ENCODE peak calls at places on chromosome 10, in seven cellular contexts. One of them, this sample, is unnamed.
A peak's percentile ranks its signal among the peaks of the same experiment; 100 is the strongest.

GRCh38 chr10:131311661-131312260 is at the start of gene TCERG1L:
- DNase-seq in CD8-positive, alpha-beta T cell: no peak
- DNase-seq in fibroblast of lung: no peak
- DNase-seq in A549: no peak
- DNase-seq in PC-3: no peak
- DNase-seq in small intestine: no peak
- DNase-seq in ovary: peak; percentile 35
- DNase-seq in this sample: no peak

GRCh38 chr10:114019226-114019625 is 24.4 kb upstream of the ADRB1 start:
- DNase-seq in ovary: no peak
- DNase-seq in small intestine: no peak
- DNase-seq in CD8-positive, alpha-beta T cell: no peak
- DNase-seq in A549: no peak
- DNase-seq in PC-3: no peak
- DNase-seq in fibroblast of lung: no peak
- DNase-seq in this sample: no peak

GRCh38 chr10:34384363-34384762 is 430.7 kb downstream of the PARD3 start:
- DNase-seq in PC-3: no peak
- DNase-seq in CD8-positive, alpha-beta T cell: no peak
- DNase-seq in A549: no peak
- DNase-seq in small intestine: no peak
- DNase-seq in ovary: no peak
- DNase-seq in fibroblast of lung: no peak
- DNase-seq in this sample: no peak

GRCh38 chr10:1358860-1359598 is 302.8 kb downstream of the WDR37 start:
- DNase-seq in ovary: no peak
- DNase-seq in A549: no peak
- DNase-seq in fibroblast of lung: no peak
- DNase-seq in CD8-positive, alpha-beta T cell: no peak
- DNase-seq in small intestine: no peak
- DNase-seq in PC-3: no peak
- DNase-seq in this sample: no peak

GRCh38 chr10:71749396-71749795 is 23.9 kb downstream of the VSIR start:
- DNase-seq in A549: no peak
- DNase-seq in PC-3: no peak
- DNase-seq in ovary: no peak
- DNase-seq in CD8-positive, alpha-beta T cell: no peak
- DNase-seq in small intestine: no peak
- DNase-seq in fibroblast of lung: no peak
- DNase-seq in this sample: no peak

GRCh38 chr10:71067098-71067760 is 145.1 kb upstream of the UNC5B start:
- DNase-seq in ovary: no peak
- DNase-seq in CD8-positive, alpha-beta T cell: no peak
- DNase-seq in A549: no peak
- DNase-seq in PC-3: no peak
- DNase-seq in small intestine: no peak
- DNase-seq in fibroblast of lung: no peak
- DNase-seq in this sample: no peak

GRCh38 chr10:79178614-79179403 is 110.0 kb downstream of the ZMIZ1 start:
- DNase-seq in small intestine: no peak
- DNase-seq in ovary: peak; percentile 79
- DNase-seq in fibroblast of lung: peak; percentile 71
- DNase-seq in A549: no peak
- DNase-seq in CD8-positive, alpha-beta T cell: no peak
- DNase-seq in PC-3: no peak
- DNase-seq in this sample: no peak

GRCh38 chr10:86583983-86584382 is 62.4 kb upstream of the WAPL start:
- DNase-seq in CD8-positive, alpha-beta T cell: no peak
- DNase-seq in A549: peak; percentile 31
- DNase-seq in PC-3: peak; percentile 15
- DNase-seq in small intestine: no peak
- DNase-seq in ovary: no peak
- DNase-seq in fibroblast of lung: no peak
- DNase-seq in this sample: no peak

GRCh38 chr10:80137031-80137712 is 4.6 kb downstream of the PLAC9 start:
- DNase-seq in CD8-positive, alpha-beta T cell: no peak
- DNase-seq in A549: no peak
- DNase-seq in ovary: no peak
- DNase-seq in PC-3: no peak
- DNase-seq in fibroblast of lung: peak; percentile 86
- DNase-seq in small intestine: no peak
- DNase-seq in this sample: no peak

GRCh38 chr10:5575482-5576153 is 50.9 kb downstream of the CALML3 start:
- DNase-seq in small intestine: no peak
- DNase-seq in CD8-positive, alpha-beta T cell: no peak
- DNase-seq in PC-3: peak; percentile 52
- DNase-seq in fibroblast of lung: peak; percentile 57
- DNase-seq in ovary: peak; percentile 67
- DNase-seq in A549: no peak
- DNase-seq in this sample: no peak

GRCh38 chr10:123149162-123149567 is 1.2 kb downstream of the HMX2 start:
- DNase-seq in ovary: no peak
- DNase-seq in fibroblast of lung: no peak
- DNase-seq in CD8-positive, alpha-beta T cell: no peak
- DNase-seq in A549: no peak
- DNase-seq in PC-3: no peak
- DNase-seq in small intestine: no peak
- DNase-seq in this sample: no peak

GRCh38 chr10:118666350-118666749 is 70.9 kb upstream of the PRLHR start:
- DNase-seq in ovary: no peak
- DNase-seq in small intestine: no peak
- DNase-seq in CD8-positive, alpha-beta T cell: no peak
- DNase-seq in PC-3: no peak
- DNase-seq in A549: no peak
- DNase-seq in fibroblast of lung: no peak
- DNase-seq in this sample: no peak

GRCh38 chr10:81514811-81515210 is 360.2 kb upstream of the NRG3 start:
- DNase-seq in small intestine: no peak
- DNase-seq in A549: no peak
- DNase-seq in ovary: no peak
- DNase-seq in CD8-positive, alpha-beta T cell: no peak
- DNase-seq in fibroblast of lung: no peak
- DNase-seq in PC-3: no peak
- DNase-seq in this sample: no peak

GRCh38 chr10:129963076-129963830 is 821 bp downstream of the EBF3 start:
- DNase-seq in A549: no peak
- DNase-seq in PC-3: no peak
- DNase-seq in ovary: no peak
- DNase-seq in CD8-positive, alpha-beta T cell: no peak
- DNase-seq in small intestine: peak; percentile 7
- DNase-seq in fibroblast of lung: no peak
- DNase-seq in this sample: no peak

GRCh38 chr10:48625013-48625412 is 20.1 kb upstream of the ARHGAP22 start:
- DNase-seq in ovary: no peak
- DNase-seq in A549: no peak
- DNase-seq in small intestine: no peak
- DNase-seq in PC-3: no peak
- DNase-seq in CD8-positive, alpha-beta T cell: no peak
- DNase-seq in fibroblast of lung: peak; percentile 19
- DNase-seq in this sample: no peak

GRCh38 chr10:94546616-94547175 is 1.1 kb downstream of the HELLS start:
- DNase-seq in PC-3: no peak
- DNase-seq in CD8-positive, alpha-beta T cell: no peak
- DNase-seq in A549: peak; percentile 19
- DNase-seq in small intestine: peak; percentile 54
- DNase-seq in ovary: no peak
- DNase-seq in fibroblast of lung: peak; percentile 31
- DNase-seq in this sample: no peak

GRCh38 chr10:126993208-126993607 is 88.0 kb downstream of the DOCK1 start:
- DNase-seq in fibroblast of lung: no peak
- DNase-seq in CD8-positive, alpha-beta T cell: no peak
- DNase-seq in ovary: no peak
- DNase-seq in small intestine: no peak
- DNase-seq in A549: no peak
- DNase-seq in PC-3: no peak
- DNase-seq in this sample: no peak

GRCh38 chr10:94123253-94123995 is 129.7 kb downstream of the PLCE1 start:
- DNase-seq in PC-3: peak; percentile 90
- DNase-seq in fibroblast of lung: peak; percentile 74
- DNase-seq in small intestine: no peak
- DNase-seq in CD8-positive, alpha-beta T cell: no peak
- DNase-seq in A549: peak; percentile 70
- DNase-seq in ovary: no peak
- DNase-seq in this sample: no peak

GRCh38 chr10:78970261-78970660 is 98.5 kb upstream of the ZMIZ1 start:
- DNase-seq in fibroblast of lung: no peak
- DNase-seq in PC-3: no peak
- DNase-seq in ovary: no peak
- DNase-seq in small intestine: no peak
- DNase-seq in CD8-positive, alpha-beta T cell: no peak
- DNase-seq in A549: no peak
- DNase-seq in this sample: no peak

GRCh38 chr10:6721480-6721879 is 141.4 kb upstream of the PRKCQ start:
- DNase-seq in ovary: no peak
- DNase-seq in CD8-positive, alpha-beta T cell: no peak
- DNase-seq in PC-3: peak; percentile 54
- DNase-seq in fibroblast of lung: peak; percentile 99
- DNase-seq in small intestine: peak; percentile 5
- DNase-seq in A549: peak; percentile 69
- DNase-seq in this sample: no peak

GRCh38 chr10:43892062-43892765 is 243.5 kb upstream of the ZNF32 start:
- DNase-seq in small intestine: no peak
- DNase-seq in CD8-positive, alpha-beta T cell: no peak
- DNase-seq in fibroblast of lung: peak; percentile 22
- DNase-seq in A549: no peak
- DNase-seq in ovary: no peak
- DNase-seq in PC-3: peak; percentile 8
- DNase-seq in this sample: no peak
- H3K27ac ChIP-seq in small intestine: no peak overlapping the region
- H3K27ac ChIP-seq in CD8-positive, alpha-beta T cell: no peak overlapping the region
- H3K27ac ChIP-seq in fibroblast of lung: no peak overlapping the region
- H3K27ac ChIP-seq in A549: no peak overlapping the region
- H3K27ac ChIP-seq in ovary: no peak overlapping the region
- H3K27ac ChIP-seq in PC-3: no peak overlapping the region
- H3K27ac ChIP-seq in this sample: no peak overlapping the region

DNA sequence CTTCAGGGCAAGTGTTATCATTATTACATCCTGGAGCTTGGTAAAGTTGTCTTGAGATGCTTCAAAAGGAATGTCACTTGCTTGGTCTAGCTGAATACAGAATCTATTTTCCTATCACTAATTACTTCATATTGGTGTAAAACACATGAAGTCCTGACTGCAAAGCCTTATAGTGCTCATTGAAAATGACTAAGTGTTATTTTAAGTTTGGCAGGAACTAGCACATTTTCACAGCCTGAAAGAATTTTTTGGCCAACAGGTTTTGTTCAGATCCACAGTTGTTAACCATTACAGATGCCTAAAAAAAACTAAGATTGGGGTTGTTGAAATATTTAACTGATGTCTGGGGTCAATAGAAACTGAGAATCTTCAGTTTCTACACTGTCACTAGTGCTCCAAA is 149.3 kb downstream of the NEBL start:
- DNase-seq in fibroblast of lung: no peak
- DNase-seq in small intestine: no peak
- DNase-seq in PC-3: no peak
- DNase-seq in ovary: no peak
- DNase-seq in CD8-positive, alpha-beta T cell: no peak
- DNase-seq in A549: no peak
- DNase-seq in this sample: no peak
- H3K27ac ChIP-seq in fibroblast of lung: no peak overlapping the region
- H3K27ac ChIP-seq in small intestine: no peak overlapping the region
- H3K27ac ChIP-seq in PC-3: no peak overlapping the region
- H3K27ac ChIP-seq in ovary: no peak overlapping the region
- H3K27ac ChIP-seq in CD8-positive, alpha-beta T cell: no peak overlapping the region
- H3K27ac ChIP-seq in A549: no peak overlapping the region
- H3K27ac ChIP-seq in this sample: no peak overlapping the region

GRCh38 chr10:3455385-3456334 is 283.1 kb upstream of the PITRM1 start:
- DNase-seq in ovary: no peak
- DNase-seq in PC-3: no peak
- DNase-seq in CD8-positive, alpha-beta T cell: no peak
- DNase-seq in fibroblast of lung: no peak
- DNase-seq in small intestine: no peak
- DNase-seq in A549: no peak
- DNase-seq in this sample: no peak

GRCh38 chr10:3465406-3465891 is 292.9 kb upstream of the PITRM1 start:
- DNase-seq in small intestine: no peak
- DNase-seq in CD8-positive, alpha-beta T cell: no peak
- DNase-seq in ovary: no peak
- DNase-seq in PC-3: peak; percentile 59
- DNase-seq in fibroblast of lung: no peak
- DNase-seq in A549: no peak
- DNase-seq in this sample: no peak

GRCh38 chr10:3464760-3465405 is 292.3 kb upstream of the PITRM1 start:
- DNase-seq in CD8-positive, alpha-beta T cell: no peak
- DNase-seq in PC-3: peak; percentile 25
- DNase-seq in ovary: no peak
- DNase-seq in A549: no peak
- DNase-seq in fibroblast of lung: no peak
- DNase-seq in small intestine: peak; percentile 62
- DNase-seq in this sample: no peak

DNA sequence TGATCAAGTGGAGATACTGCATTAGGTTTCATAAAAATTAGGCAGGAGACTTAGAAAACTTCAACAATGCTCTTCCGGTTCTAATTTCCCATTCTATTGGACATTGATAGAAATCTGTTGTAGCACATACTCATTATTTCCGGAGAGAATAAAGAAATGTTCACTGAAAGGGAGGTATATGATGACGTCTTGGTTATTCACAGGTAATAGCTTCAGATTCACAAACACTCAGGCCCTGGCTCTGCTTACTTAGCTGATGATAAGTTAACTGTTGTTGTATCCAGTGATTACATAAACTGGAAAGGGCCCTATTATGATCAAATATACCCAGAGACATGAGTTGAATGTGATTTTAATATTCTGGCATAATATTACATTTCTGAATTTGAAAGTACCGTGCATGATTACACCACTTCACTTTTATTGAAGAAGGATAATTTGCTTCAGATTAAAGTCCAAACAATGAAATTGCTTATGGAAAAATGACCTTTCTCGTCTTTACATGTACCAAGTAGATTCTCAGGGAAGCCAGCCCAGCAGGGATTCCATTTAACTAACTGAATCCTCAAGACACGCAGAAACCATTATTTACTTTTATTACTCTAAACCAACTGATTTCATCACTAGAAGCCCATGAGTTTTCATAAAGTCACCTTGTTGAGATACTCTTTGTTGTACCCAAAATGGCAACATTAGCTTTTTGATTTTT is 288.0 kb upstream of the PITRM1 start:
- DNase-seq in A549: no peak
- DNase-seq in CD8-positive, alpha-beta T cell: no peak
- DNase-seq in small intestine: no peak
- DNase-seq in ovary: no peak
- DNase-seq in fibroblast of lung: no peak
- DNase-seq in PC-3: no peak
- DNase-seq in this sample: no peak
- H3K27ac ChIP-seq in A549: no peak overlapping the region
- H3K27ac ChIP-seq in CD8-positive, alpha-beta T cell: no peak overlapping the region
- H3K27ac ChIP-seq in small intestine: no peak overlapping the region
- H3K27ac ChIP-seq in ovary: no peak overlapping the region
- H3K27ac ChIP-seq in fibroblast of lung: no peak overlapping the region
- H3K27ac ChIP-seq in PC-3: no peak overlapping the region
- H3K27ac ChIP-seq in this sample: no peak overlapping the region

DNA sequence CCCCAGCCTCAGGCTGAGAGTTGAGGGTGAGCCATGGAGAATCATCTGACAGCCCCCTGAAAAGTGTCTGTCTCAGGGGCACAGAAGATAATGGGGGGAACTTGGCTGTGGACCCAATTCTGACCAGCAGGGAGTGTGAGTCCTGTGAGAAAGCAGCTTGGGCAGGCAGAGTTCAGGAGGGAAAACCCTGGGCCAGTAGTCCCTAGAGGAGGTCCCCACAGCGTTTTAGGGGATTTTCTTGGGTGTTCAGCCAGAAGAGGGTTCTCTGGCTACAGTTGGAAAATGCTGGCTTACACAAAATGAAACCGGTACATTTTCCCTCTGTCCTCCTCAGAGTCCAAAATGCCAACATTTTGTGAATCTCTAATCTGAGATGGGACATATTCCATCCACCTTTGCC is 35.8 kb upstream of the TRIM8 start:
- DNase-seq in fibroblast of lung: no peak
- DNase-seq in A549: no peak
- DNase-seq in small intestine: no peak
- DNase-seq in CD8-positive, alpha-beta T cell: no peak
- DNase-seq in ovary: no peak
- DNase-seq in PC-3: no peak
- DNase-seq in this sample: no peak
- H3K27ac ChIP-seq in fibroblast of lung: no peak overlapping the region
- H3K27ac ChIP-seq in A549: no peak overlapping the region
- H3K27ac ChIP-seq in small intestine: no peak overlapping the region
- H3K27ac ChIP-seq in CD8-positive, alpha-beta T cell: no peak overlapping the region
- H3K27ac ChIP-seq in ovary: no peak overlapping the region
- H3K27ac ChIP-seq in PC-3: no peak overlapping the region
- H3K27ac ChIP-seq in this sample: no peak overlapping the region